ENCODE peak calls at places on chromosomes 5 and 9, in nine cellular contexts. L, I, R, M, D, S, E, V and P are unnamed samples.

GRCh38 chr5:82091617-82092016 is 119.8 kb downstream of the ATG10 start:
- DNase-seq in L (no peak), I (no peak), R (no peak), M (no peak), D (no peak), S (no peak), E (no peak), V (no peak), P (no peak)

GRCh38 chr5:126647071-126647470 is 46.3 kb downstream of the PHAX start:
- DNase-seq in L (no peak), I (no peak), R (no peak), M (no peak), D (no peak), S (no peak), E (no peak), V (no peak), P (no peak)

GRCh38 chr9:31314241-31314640 is 1070.2 kb upstream of the ACO1 start:
- DNase-seq in L (no peak), I (no peak), R (no peak), M (no peak), D (no peak), S (peak; percentile 15), E (no peak), V (no peak), P (no peak)

GRCh38 chr9:112629890-112630485 is 87.9 kb downstream of the INIP start:
- DNase-seq in L (no peak), I (peak; percentile 67), R (no peak), M (no peak), D (no peak), S (no peak), E (peak; percentile 20), V (no peak), P (no peak)

GRCh38 chr9:27701664-27702063 is 128.4 kb upstream of the C9orf72 start:
- DNase-seq in L (no peak), I (no peak), R (peak; percentile 90), M (no peak), D (peak; percentile 0), S (peak; percentile 98), E (peak; percentile 8), V (no peak), P (no peak)

GRCh38 chr5:139138790-139139189 is 59.4 kb downstream of the SIL1 start:
- DNase-seq in L (peak; percentile 71), I (peak; percentile 39), R (peak; percentile 32), M (no peak), D (peak; percentile 74), S (peak; percentile 35), E (peak; percentile 63), V (no peak), P (no peak)

GRCh38 chr9:82091100-82091499 is 102.5 kb downstream of the SPATA31D1 start:
- DNase-seq in L (no peak), I (no peak), R (no peak), M (no peak), D (peak; percentile 57), S (peak; percentile 14), E (no peak), V (no peak), P (no peak)

GRCh38 chr9:15401266-15401665 is 21.4 kb upstream of the SNAPC3 start:
- DNase-seq in L (no peak), I (no peak), R (peak; percentile 79), M (no peak), D (peak; percentile 12), S (peak; percentile 57), E (no peak), V (no peak), P (no peak)

GRCh38 chr9:134178781-134179551 is 14.6 kb upstream of the RNU6ATAC start:
- DNase-seq in L (peak; percentile 62), I (no peak), R (no peak), M (no peak), D (no peak), S (peak; percentile 42), E (no peak), V (no peak), P (no peak)

GRCh38 chr5:423626-424258 is 19.2 kb upstream of the EXOC3 start:
- DNase-seq in L (peak; percentile 60), I (no peak), R (no peak), M (no peak), D (no peak), S (no peak), E (no peak), V (no peak), P (no peak)

GRCh38 chr5:424259-425110 is 18.5 kb upstream of the EXOC3 start:
- DNase-seq in L (peak; percentile 66), I (no peak), R (no peak), M (no peak), D (peak; percentile 58), S (no peak), E (no peak), V (no peak), P (no peak)

GRCh38 chr5:427415-428087 is 15.4 kb upstream of the EXOC3 start:
- DNase-seq in L (peak; percentile 42), I (no peak), R (no peak), M (no peak), D (no peak), S (no peak), E (no peak), V (no peak), P (no peak)

GRCh38 chr5:426392-426976 is 16.5 kb upstream of the EXOC3 start:
- DNase-seq in L (no peak), I (no peak), R (no peak), M (no peak), D (no peak), S (no peak), E (no peak), V (no peak), P (no peak)

GRCh38 chr5:425714-426113 is 17.3 kb upstream of the EXOC3 start:
- DNase-seq in L (no peak), I (no peak), R (no peak), M (no peak), D (no peak), S (peak; percentile 22), E (peak; percentile 13), V (no peak), P (no peak)
- TF ChIP-seq CTCF in L (no peak), I (peak; percentile 11), R (peak; percentile 50), M (no peak), D (peak; percentile 18), S (peak; percentile 34), E (peak; percentile 15), V (no peak), P (no peak)

GRCh38 chr5:39337516-39337915 is 26.8 kb downstream of the C9 start:
- DNase-seq in L (no peak), I (no peak), R (no peak), M (no peak), D (no peak), S (no peak), E (no peak), V (no peak), P (no peak)

GRCh38 chr5:39340486-39340885 is 23.8 kb downstream of the C9 start:
- DNase-seq in L (no peak), I (no peak), R (no peak), M (no peak), D (no peak), S (no peak), E (no peak), V (no peak), P (no peak)

GRCh38 chr5:39341934-39342333 is 22.4 kb downstream of the C9 start:
- DNase-seq in L (no peak), I (no peak), R (no peak), M (no peak), D (no peak), S (no peak), E (no peak), V (no peak), P (no peak)
- H3K4me3 ChIP-seq in L (no peak overlapping the region), I (no peak overlapping the region), R (no peak overlapping the region), M (no peak overlapping the region), D (no peak overlapping the region), S (no peak overlapping the region), E (no peak overlapping the region), V (no peak overlapping the region), P (no peak overlapping the region)

GRCh38 chr5:5146530-5147160 is 6.5 kb downstream of the ADAMTS16 start:
- DNase-seq in L (no peak), I (no peak), R (no peak), M (no peak), D (peak; percentile 53), S (peak; percentile 44), E (no peak), V (no peak), P (no peak)

GRCh38 chr5:5144441-5144840 is 4.3 kb downstream of the ADAMTS16 start:
- DNase-seq in L (no peak), I (no peak), R (no peak), M (no peak), D (no peak), S (no peak), E (no peak), V (no peak), P (no peak)

GRCh38 chr5:5141625-5142527 is 1.7 kb downstream of the ADAMTS16 start:
- DNase-seq in L (no peak), I (peak; percentile 81), R (peak; percentile 52), M (peak; percentile 59), D (peak; percentile 47), S (peak; percentile 79), E (peak; percentile 43), V (no peak), P (no peak)

GRCh38 chr5:5149154-5149553 is 9.0 kb downstream of the ADAMTS16 start:
- DNase-seq in L (no peak), I (no peak), R (no peak), M (no peak), D (no peak), S (no peak), E (no peak), V (no peak), P (no peak)

GRCh38 chr5:5145651-5146529 is 5.8 kb downstream of the ADAMTS16 start:
- DNase-seq in L (no peak), I (no peak), R (peak; percentile 91), M (no peak), D (peak; percentile 96), S (peak; percentile 82), E (no peak), V (no peak), P (no peak)
- TF ChIP-seq CTCF in L (no peak), I (no peak), R (no peak), M (no peak), D (no peak), S (no peak), E (no peak), V (no peak), P (no peak)

GRCh38 chr5:54518146-54519082 is 855 bp downstream of the SNX18 start:
- DNase-seq in L (peak; percentile 86), I (peak; percentile 80), R (no peak), M (peak; percentile 51), D (peak; percentile 56), S (peak; percentile 51), E (peak; percentile 18), V (no peak), P (no peak)

GRCh38 chr5:54522080-54522479 is 4.5 kb downstream of the SNX18 start:
- DNase-seq in L (no peak), I (no peak), R (no peak), M (no peak), D (peak; percentile 24), S (no peak), E (no peak), V (no peak), P (no peak)

GRCh38 chr5:54519083-54519541 is 1.6 kb downstream of the SNX18 start:
- DNase-seq in L (no peak), I (no peak), R (no peak), M (no peak), D (no peak), S (no peak), E (no peak), V (no peak), P (no peak)

GRCh38 chr5:54520438-54520846 is 2.9 kb downstream of the SNX18 start:
- DNase-seq in L (no peak), I (no peak), R (no peak), M (no peak), D (peak; percentile 62), S (peak; percentile 53), E (peak; percentile 64), V (no peak), P (no peak)

GRCh38 chr5:54520940-54521339 is 3.4 kb downstream of the SNX18 start:
- DNase-seq in L (no peak), I (no peak), R (no peak), M (no peak), D (peak; percentile 40), S (peak; percentile 47), E (no peak), V (no peak), P (no peak)
- H3K4me3 ChIP-seq in L (peak overlapping the region; percentile 96), I (peak overlapping the region; percentile 88), R (peak overlapping the region; percentile 62), M (peak overlapping the region; percentile 76), D (peak overlapping the region; percentile 87), S (peak overlapping the region; percentile 63), E (peak overlapping the region; percentile 72), V (peak overlapping the region; percentile 91), P (peak overlapping the region; percentile 62)